ENCODE peak calls at places on chromosome 13, in six cellular contexts. C, Q, E, U, W and O are unnamed samples.

GRCh38 chr13:70043685-70044084 is 63.9 kb upstream of the ATXN8OS start:
- DNase-seq in C (no peak), Q (no peak), E (no peak), U (no peak), W (no peak), O (no peak)

GRCh38 chr13:105139048-105139379 is 1396.4 kb downstream of the EFNB2 start:
- DNase-seq in C (no peak), Q (no peak), E (no peak), U (no peak), W (no peak), O (no peak)

GRCh38 chr13:44155422-44156293 is 218.0 kb upstream of the SERP2 start:
- DNase-seq in C (peak; percentile 70), Q (peak; percentile 56), E (peak; percentile 45), U (peak; percentile 78), W (no peak), O (peak; percentile 79)

GRCh38 chr13:42380420-42381164 is 108.6 kb downstream of the AKAP11 start:
- DNase-seq in C (no peak), Q (no peak), E (no peak), U (no peak), W (no peak), O (no peak)

GRCh38 chr13:20869540-20869939 is 33.0 kb downstream of the XPO4 start:
- DNase-seq in C (no peak), Q (peak; percentile 54), E (no peak), U (no peak), W (no peak), O (no peak)

GRCh38 chr13:31421756-31422155 is 222.0 kb downstream of the B3GLCT start:
- DNase-seq in C (no peak), Q (no peak), E (no peak), U (no peak), W (no peak), O (no peak)

GRCh38 chr13:21130116-21130515 is 46.2 kb downstream of the SKA3 start:
- DNase-seq in C (no peak), Q (no peak), E (no peak), U (no peak), W (no peak), O (no peak)

GRCh38 chr13:35598790-35599369 is 122.4 kb upstream of the MAB21L1 start:
- DNase-seq in C (no peak), Q (no peak), E (no peak), U (no peak), W (no peak), O (no peak)

GRCh38 chr13:110312669-110313031 is 5.6 kb downstream of the COL4A2 start:
- DNase-seq in C (no peak), Q (peak; percentile 43), E (peak; percentile 17), U (no peak), W (no peak), O (peak; percentile 59)

GRCh38 chr13:38875186-38875875 is 115.3 kb downstream of the STOML3 start:
- DNase-seq in C (no peak), Q (no peak), E (no peak), U (no peak), W (no peak), O (no peak)

GRCh38 chr13:94920578-94920977 is 208.2 kb upstream of the SOX21 start:
- DNase-seq in C (no peak), Q (no peak), E (no peak), U (no peak), W (no peak), O (no peak)

GRCh38 chr13:51020600-51020999 is 90.5 kb downstream of the C13orf42 start:
- DNase-seq in C (no peak), Q (no peak), E (no peak), U (no peak), W (no peak), O (no peak)
- H3K27me3 ChIP-seq in C (no peaks in the 10 kb centered on the region), Q (peaks cover 4% of the 10 kb centered on the region), E (no peaks in the 10 kb centered on the region), U (no peaks in the 10 kb centered on the region), W (no peaks in the 10 kb centered on the region), O (no peaks in the 10 kb centered on the region)

GRCh38 chr13:33185853-33186252 is 99.7 kb downstream of the STARD13 start:
- DNase-seq in C (no peak), Q (no peak), E (no peak), U (no peak), W (no peak), O (no peak)

GRCh38 chr13:33188093-33188882 is 97.3 kb downstream of the STARD13 start:
- DNase-seq in C (no peak), Q (no peak), E (no peak), U (no peak), W (no peak), O (no peak)

GRCh38 chr13:33184530-33184929 is 101.0 kb downstream of the STARD13 start:
- DNase-seq in C (no peak), Q (no peak), E (no peak), U (no peak), W (no peak), O (no peak)

GRCh38 chr13:33189470-33189869 is 96.1 kb downstream of the STARD13 start:
- DNase-seq in C (no peak), Q (no peak), E (no peak), U (no peak), W (no peak), O (no peak)

GRCh38 chr13:33186851-33187250 is 98.7 kb downstream of the STARD13 start:
- DNase-seq in C (no peak), Q (no peak), E (no peak), U (no peak), W (no peak), O (no peak)
- H3K4me1 ChIP-seq in C (peaks cover 20% of the 10 kb centered on the region), Q (peaks cover 12% of the 10 kb centered on the region), E (no peaks in the 10 kb centered on the region), U (no peaks in the 10 kb centered on the region), W (no peaks in the 10 kb centered on the region), O (peaks cover 96% of the 10 kb centered on the region)

DNA sequence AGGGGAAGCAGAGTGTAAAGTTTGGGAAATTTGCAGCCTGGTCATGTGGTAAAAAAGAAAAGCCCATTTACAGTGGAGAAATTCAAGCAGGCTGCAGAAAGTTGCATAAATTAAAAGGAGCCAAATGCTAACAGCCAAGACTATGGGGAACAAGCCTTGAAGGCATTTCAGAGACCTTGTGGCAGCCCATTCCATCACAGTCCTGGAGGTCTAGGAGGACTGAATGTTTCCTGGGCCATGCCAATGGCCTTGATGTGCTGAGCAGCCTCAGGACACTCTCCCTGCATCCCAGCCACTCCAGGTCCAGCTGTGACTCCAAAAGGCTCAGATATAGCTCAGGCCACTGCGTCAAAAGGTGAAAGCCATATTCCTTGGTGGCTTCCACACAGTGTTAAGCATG is 1202.4 kb upstream of the ATXN8OS start:
- DNase-seq in C (no peak), Q (no peak), E (no peak), U (no peak), W (no peak), O (no peak)
- H3K27me3 ChIP-seq in C (no peaks in the 10 kb centered on the region), Q (no peaks in the 10 kb centered on the region), E (no peaks in the 10 kb centered on the region), U (no peaks in the 10 kb centered on the region), W (no peaks in the 10 kb centered on the region), O (no peaks in the 10 kb centered on the region)

GRCh38 chr13:112062619-112063308 is 4.2 kb upstream of the SOX1 start:
- DNase-seq in C (no peak), Q (no peak), E (no peak), U (no peak), W (no peak), O (no peak)
- H3K4me1 ChIP-seq in C (no peaks in the 10 kb centered on the region), Q (no peaks in the 10 kb centered on the region), E (no peaks in the 10 kb centered on the region), U (no peaks in the 10 kb centered on the region), W (no peaks in the 10 kb centered on the region), O (peaks cover 31% of the 10 kb centered on the region)

DNA sequence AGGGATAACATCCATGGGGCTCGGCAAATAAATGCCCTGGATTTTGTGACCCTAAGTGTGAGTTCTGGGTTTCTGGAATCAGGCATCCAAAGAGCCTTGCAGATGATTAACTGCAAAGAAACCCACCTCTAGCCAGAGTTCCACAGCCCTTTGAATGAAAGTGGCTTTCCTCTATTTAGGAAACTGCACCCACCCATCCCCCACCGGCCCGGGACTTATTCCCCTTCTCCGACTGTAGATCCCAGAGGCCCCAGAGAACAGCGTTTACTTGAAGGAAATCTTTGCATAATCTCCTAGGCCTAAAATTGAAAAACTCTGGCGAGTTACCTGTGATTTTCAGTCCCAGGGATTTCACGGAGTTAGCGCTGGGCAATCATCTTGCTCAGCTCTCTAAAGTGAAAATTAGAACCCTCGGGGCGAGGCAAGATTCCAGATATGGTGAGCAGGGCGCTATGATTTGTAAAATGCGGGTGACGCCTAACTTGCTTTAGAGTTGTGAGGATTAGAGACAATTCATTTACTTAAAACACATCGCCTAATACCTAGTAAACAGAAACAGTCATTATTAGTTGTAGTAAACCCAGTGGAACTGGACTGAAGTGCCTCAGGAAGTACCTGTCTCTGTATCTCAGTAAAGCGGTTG is 9.4 kb downstream of the URAD start:
- DNase-seq in C (no peak), Q (no peak), E (no peak), U (no peak), W (no peak), O (no peak)
- H3K27me3 ChIP-seq in C (no peaks in the 10 kb centered on the region), Q (peaks cover 68% of the 10 kb centered on the region), E (peaks cover 99% of the 10 kb centered on the region), U (peaks cover 62% of the 10 kb centered on the region), W (peaks cover 100% of the 10 kb centered on the region), O (peaks cover 19% of the 10 kb centered on the region)

GRCh38 chr13:60790620-60791019 is 393.6 kb downstream of the TDRD3 start:
- DNase-seq in C (no peak), Q (no peak), E (no peak), U (no peak), W (no peak), O (no peak)
- H3K4me1 ChIP-seq in C (no peaks in the 10 kb centered on the region), Q (no peaks in the 10 kb centered on the region), E (no peaks in the 10 kb centered on the region), U (no peaks in the 10 kb centered on the region), W (no peaks in the 10 kb centered on the region), O (peaks cover 6% of the 10 kb centered on the region)